ENCODE peak calls at places on chromosomes 12 and 14, in nine cellular contexts. P, H, B, C, T, N, X, S and V are unnamed samples.

GRCh38 chr14:100891501-100892445 is 11.7 kb downstream of the RTL1 start:
- DNase-seq in P (no peak), H (peak; percentile 26), B (peak; percentile 10), C (no peak), T (peak; percentile 25), N (peak; percentile 11), X (no peak), S (no peak), V (peak; percentile 20)

GRCh38 chr12:13135336-13136178 is 32.1 kb upstream of the GSG1 start:
- DNase-seq in P (no peak), H (peak; percentile 69), B (no peak), C (no peak), T (no peak), N (no peak), X (peak; percentile 80), S (peak; percentile 77), V (peak; percentile 65)

GRCh38 chr12:88893801-88894200 is 313.5 kb upstream of the KITLG start:
- DNase-seq in P (no peak), H (no peak), B (no peak), C (no peak), T (no peak), N (no peak), X (no peak), S (no peak), V (no peak)

GRCh38 chr12:47981496-47982260 is 18.3 kb downstream of the TMEM106C start:
- DNase-seq in P (no peak), H (peak; percentile 39), B (no peak), C (no peak), T (peak; percentile 69), N (no peak), X (no peak), S (no peak), V (no peak)

GRCh38 chr12:68250454-68250853 is 3.0 kb downstream of the IL22 start:
- DNase-seq in P (no peak), H (no peak), B (no peak), C (no peak), T (no peak), N (no peak), X (no peak), S (no peak), V (no peak)

GRCh38 chr12:101230547-101230946 is 20.5 kb upstream of the SLC5A8 start:
- DNase-seq in P (no peak), H (no peak), B (no peak), C (no peak), T (no peak), N (no peak), X (no peak), S (peak; percentile 24), V (no peak)

GRCh38 chr12:108129017-108129812 is at the start of gene WSCD2:
- DNase-seq in P (no peak), H (peak; percentile 62), B (peak; percentile 67), C (no peak), T (peak; percentile 52), N (no peak), X (peak; percentile 52), S (no peak), V (peak; percentile 40)

GRCh38 chr12:110689601-110690430 is 901 bp upstream of the HVCN1 start:
- DNase-seq in P (no peak), H (peak; percentile 62), B (peak; percentile 57), C (no peak), T (peak; percentile 77), N (peak; percentile 35), X (no peak), S (no peak), V (peak; percentile 39)

GRCh38 chr12:50283924-50284236 is 560 bp upstream of the LIMA1 start:
- DNase-seq in P (no peak), H (no peak), B (no peak), C (no peak), T (no peak), N (no peak), X (no peak), S (peak; percentile 47), V (no peak)

DNA sequence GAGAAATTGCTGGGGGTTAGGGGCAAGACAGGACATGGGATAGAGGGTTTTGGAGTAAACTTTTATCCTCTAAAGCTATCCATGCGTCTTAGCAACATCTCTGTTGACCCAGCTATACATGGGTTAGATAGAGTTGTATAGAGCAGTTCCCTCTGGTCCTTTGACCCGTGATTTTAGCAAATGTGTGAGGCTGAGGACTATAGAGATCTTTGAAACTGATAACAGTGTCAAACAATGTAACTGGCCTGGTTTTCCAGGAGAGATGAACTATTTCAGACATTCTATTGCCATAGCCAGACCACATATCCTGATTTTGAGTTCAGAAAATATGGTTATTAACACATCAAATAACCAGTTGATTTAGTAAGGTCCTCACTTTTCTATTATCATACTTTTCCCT is 60.4 kb downstream of the B4GALNT3 start:
- DNase-seq in P (no peak), H (no peak), B (no peak), C (no peak), T (no peak), N (no peak), X (no peak), S (no peak), V (no peak)
- TF ChIP-seq CTCF in P (no peak), H (no peak), B (no peak), C (no peak), T (no peak), N (no peak), X (no peak), S (no peak), V (no peak)

DNA sequence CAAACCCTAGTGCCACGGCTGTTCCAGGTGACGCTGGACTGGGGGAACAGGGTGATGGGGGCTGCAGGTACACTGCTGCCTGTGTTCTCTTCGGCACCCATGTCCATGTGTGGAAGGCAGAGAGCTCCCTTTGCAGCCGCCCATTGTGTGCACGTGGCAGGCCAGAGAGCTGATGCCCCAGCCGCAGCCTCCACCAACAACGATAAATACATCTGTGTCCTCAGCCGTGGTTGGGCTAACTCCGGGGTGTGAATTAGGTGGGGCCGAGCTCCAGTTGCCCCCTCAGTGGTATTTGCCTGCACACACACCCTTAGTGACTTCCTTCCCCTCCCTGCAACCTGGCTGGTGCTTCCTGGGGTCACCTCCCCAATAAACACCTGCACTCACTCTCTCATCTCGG is 112.4 kb downstream of the ZNF664 start:
- DNase-seq in P (no peak), H (no peak), B (no peak), C (no peak), T (no peak), N (no peak), X (no peak), S (no peak), V (no peak)
- H3K27ac ChIP-seq in P (no peak overlapping the region), H (no peak overlapping the region), B (no peak overlapping the region), C (no peak overlapping the region), T (no peak overlapping the region), N (no peak overlapping the region), X (no peak overlapping the region), S (no peak overlapping the region), V (no peak overlapping the region)

DNA sequence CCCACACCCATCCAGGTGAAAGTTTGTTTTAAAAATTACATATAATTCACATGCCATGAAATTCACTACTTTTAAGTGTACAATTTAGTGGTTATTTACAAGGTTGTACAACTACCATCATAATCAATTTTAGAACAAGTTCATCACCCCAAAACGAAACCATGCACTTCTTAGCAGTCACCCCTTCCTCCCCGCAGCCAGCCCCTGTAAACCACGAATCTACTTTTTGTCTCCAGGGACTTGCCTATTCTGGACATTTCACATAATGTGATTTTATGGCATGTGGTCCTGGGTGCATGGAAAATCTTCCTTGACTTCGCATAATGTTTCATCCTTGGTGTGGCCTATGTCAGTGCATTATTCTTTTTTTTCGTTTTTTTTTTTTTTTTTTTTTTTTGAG is 19.2 kb upstream of the TRAF3 start:
- DNase-seq in P (no peak), H (no peak), B (no peak), C (no peak), T (no peak), N (no peak), X (no peak), S (no peak), V (no peak)
- TF ChIP-seq CTCF in P (no peak), H (no peak), B (no peak), C (no peak), T (no peak), N (no peak), X (no peak), S (no peak), V (no peak)

GRCh38 chr14:91869556-91869955 is 2.2 kb upstream of the TC2N start:
- DNase-seq in P (no peak), H (no peak), B (no peak), C (no peak), T (no peak), N (no peak), X (no peak), S (no peak), V (no peak)
- H3K27ac ChIP-seq in P (no peak overlapping the region), H (no peak overlapping the region), B (no peak overlapping the region), C (no peak overlapping the region), T (peak overlapping the region; percentile 73), N (no peak overlapping the region), X (no peak overlapping the region), S (no peak overlapping the region), V (peak overlapping the region; percentile 40)